ENCODE peak calls at places on chromosome 21, in four cellular contexts. W is K562, G is H1, K is HCT116. E is an unnamed sample. For H3K4me1 and H3K36me3, the result is how much of the 10 kb centered on the place peaks cover.

GRCh38 chr21:41894922-41895557 is 15.9 kb upstream of the PRDM15 start:
- DNase-seq in G (no peak), W (peak), K (no peak), E (no peak)

GRCh38 chr21:15227919-15228318 is 163.1 kb upstream of the NRIP1 start:
- DNase-seq in K (no peak), G (no peak), W (no peak), E (no peak)

GRCh38 chr21:29418813-29419212 is 120.1 kb downstream of the BACH1 start:
- DNase-seq in W (no peak), G (no peak), K (no peak), E (no peak)

GRCh38 chr21:26920055-26920454 is 46.8 kb downstream of the ADAMTS5 start:
- DNase-seq in G (no peak), K (no peak), W (no peak), E (no peak)

GRCh38 chr21:14889080-14889805 is 175.6 kb downstream of the NRIP1 start:
- DNase-seq in W (no peak), G (no peak), K (no peak), E (no peak)

GRCh38 chr21:37071561-37072238 is 1.2 kb downstream of the PIGP start:
- DNase-seq in G (no peak), K (no peak), W (peak), E (no peak)

GRCh38 chr21:25506887-25507286 is 100.4 kb downstream of the MRPL39 start:
- DNase-seq in G (no peak), K (no peak), W (no peak), E (no peak)

GRCh38 chr21:44874497-44875331 is 1.2 kb upstream of the PTTG1IP start:
- DNase-seq in G (no peak), W (no peak), K (no peak), E (no peak)

GRCh38 chr21:20260124-20260523 is 738.1 kb upstream of the NCAM2 start:
- DNase-seq in W (no peak), K (no peak), G (no peak), E (no peak)

GRCh38 chr21:26041441-26042180 is 129.0 kb downstream of the APP start:
- DNase-seq in G (no peak), K (no peak), W (no peak), E (no peak)

GRCh38 chr21:38816400-38816973 is 10.8 kb downstream of the ETS2 start:
- DNase-seq in G (no peak), K (no peak), W (no peak), E (no peak)
- H3K4me1 ChIP-seq in G (under half), K (under half), W (under half), E (under half)

GRCh38 chr21:46205766-46206162 is 21.5 kb upstream of the SPATC1L start:
- DNase-seq in K (no peak), W (no peak), G (no peak), E (no peak)

GRCh38 chr21:46207006-46207919 is 21.3 kb downstream of the LSS start:
- DNase-seq in W (no peak), K (no peak), G (no peak), E (no peak)

GRCh38 chr21:46208761-46209721 is 19.5 kb downstream of the LSS start:
- DNase-seq in W (no peak), K (no peak), G (no peak), E (no peak)

GRCh38 chr21:46206163-46207005 is 22.1 kb upstream of the SPATC1L start:
- DNase-seq in K (no peak), G (no peak), W (no peak), E (no peak)

DNA sequence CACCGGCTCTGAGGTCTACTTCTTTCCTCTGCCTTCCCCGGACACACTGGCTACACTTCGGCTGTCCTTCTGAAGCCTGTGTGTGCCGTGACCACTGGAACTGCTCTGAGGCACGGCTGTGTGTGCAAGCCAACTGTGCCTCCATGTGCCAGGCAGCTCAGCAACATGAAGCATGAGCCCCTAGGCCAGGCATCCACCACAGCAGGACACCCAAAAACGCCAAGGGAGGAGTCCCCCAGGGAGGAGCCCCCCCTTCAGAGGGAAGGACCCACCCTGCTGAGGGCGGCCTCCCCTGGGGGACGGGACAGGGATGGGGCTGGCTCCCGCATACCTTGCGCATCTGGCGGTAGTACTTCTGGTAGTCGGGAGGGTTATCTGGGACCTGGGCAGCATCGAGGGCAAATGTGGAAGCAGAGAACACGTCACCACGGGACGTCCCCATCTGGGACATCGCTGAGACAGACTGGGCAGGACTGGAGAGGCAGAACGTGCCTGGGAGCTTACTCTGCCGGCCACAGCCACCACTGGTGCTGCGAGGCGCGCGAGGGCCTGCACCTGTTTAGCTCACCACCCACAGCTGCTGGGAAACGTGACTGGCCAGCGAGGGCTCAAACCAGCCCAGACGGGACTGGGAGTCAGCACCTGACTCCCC is 20.5 kb downstream of the LSS start:
- DNase-seq in W (no peak), K (no peak), G (no peak), E (no peak)
- H3K36me3 ChIP-seq in W (half or more), K (under half), G (under half), E (half or more)

GRCh38 chr21:33401617-33401967 is 1.6 kb upstream of the IFNGR2 start:
- DNase-seq in K (no peak), W (no peak), G (no peak), E (no peak)

GRCh38 chr21:33396436-33396835 is 6.8 kb upstream of the IFNGR2 start:
- DNase-seq in W (no peak), K (no peak), G (no peak), E (no peak)

GRCh38 chr21:33396966-33397365 is 6.2 kb upstream of the IFNGR2 start:
- DNase-seq in K (no peak), G (no peak), W (no peak), E (no peak)

GRCh38 chr21:33402011-33402979 is 918 bp upstream of the IFNGR2 start:
- DNase-seq in K (no peak), W (no peak), G (no peak), E (no peak)

GRCh38 chr21:33399821-33400220 is 3.4 kb upstream of the IFNGR2 start:
- DNase-seq in W (no peak), G (no peak), K (no peak), E (no peak)
- TF ChIP-seq YY1 in W (no peak), G (no peak), K (no peak), E (no peak)

GRCh38 chr21:32425628-32426027 is 13.1 kb downstream of the EVA1C start:
- DNase-seq in G (no peak), K (no peak), W (no peak), E (no peak)
- H3K4me1 ChIP-seq in G (under half), K (under half), W (under half), E (under half)

GRCh38 chr21:32317726-32318125 is 19.1 kb downstream of the MRAP start:
- DNase-seq in G (no peak), W (no peak), K (no peak), E (no peak)

GRCh38 chr21:32312976-32313375 is 14.3 kb downstream of the MRAP start:
- DNase-seq in K (no peak), W (no peak), G (no peak), E (no peak)

GRCh38 chr21:32314806-32315205 is 16.2 kb downstream of the MRAP start:
- DNase-seq in G (no peak), W (no peak), K (no peak), E (no peak)

GRCh38 chr21:32316363-32317215 is 17.9 kb downstream of the MRAP start:
- DNase-seq in G (no peak), K (no peak), W (no peak), E (no peak)

DNA sequence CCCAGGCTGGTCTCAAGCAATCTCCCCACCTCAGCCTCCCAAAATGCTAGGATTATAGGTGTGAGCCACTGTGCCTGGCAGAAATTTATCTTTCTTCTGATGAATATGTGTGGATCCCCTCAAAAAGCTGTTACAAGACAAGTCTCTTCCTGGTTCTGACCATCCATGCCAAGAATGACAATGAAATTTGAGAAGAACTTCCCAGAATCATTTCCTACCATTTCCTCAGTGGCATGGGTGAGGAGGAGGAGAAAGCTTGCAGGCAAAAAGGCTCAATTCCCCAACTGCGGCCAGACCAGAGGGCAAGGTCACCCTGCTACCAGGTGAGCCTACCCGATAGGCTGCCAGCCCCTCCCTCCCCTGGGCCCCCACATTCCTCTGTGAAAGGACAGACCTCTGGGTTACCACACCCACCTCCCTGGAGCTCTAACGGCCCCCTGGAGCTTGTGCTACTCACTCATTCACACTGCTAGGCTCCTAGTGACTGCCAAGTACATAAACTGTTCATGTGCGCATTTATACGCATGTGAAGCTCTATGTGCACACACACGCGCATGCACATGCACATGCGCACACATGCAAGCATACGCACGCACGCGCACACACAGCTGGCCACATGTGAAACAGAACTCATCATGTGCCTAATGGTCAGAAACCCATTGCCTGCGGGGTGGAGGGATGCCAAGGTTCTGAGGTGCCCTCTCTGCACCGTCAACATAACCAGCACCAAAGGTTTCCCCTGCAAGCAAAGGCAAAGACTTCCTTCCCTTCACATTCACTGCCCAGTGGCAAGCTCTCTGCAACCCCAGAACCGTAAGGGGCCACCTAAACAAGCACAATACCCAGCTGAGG is 17.1 kb downstream of the MRAP start:
- DNase-seq in K (no peak), W (no peak), G (no peak), E (no peak)
- H3K36me3 ChIP-seq in K (half or more), W (half or more), G (under half), E (half or more)

GRCh38 chr21:34697826-34698225 is 29.0 kb downstream of the CLIC6 start:
- DNase-seq in K (no peak), G (no peak), W (no peak), E (no peak)

GRCh38 chr21:34695434-34695833 is 26.6 kb downstream of the CLIC6 start:
- DNase-seq in W (no peak), K (no peak), G (no peak), E (no peak)

GRCh38 chr21:34701726-34702125 is 32.9 kb downstream of the CLIC6 start:
- DNase-seq in W (no peak), K (no peak), G (no peak), E (no peak)

GRCh38 chr21:34700605-34701004 is 31.8 kb downstream of the CLIC6 start:
- DNase-seq in K (no peak), G (no peak), W (no peak), E (no peak)

DNA sequence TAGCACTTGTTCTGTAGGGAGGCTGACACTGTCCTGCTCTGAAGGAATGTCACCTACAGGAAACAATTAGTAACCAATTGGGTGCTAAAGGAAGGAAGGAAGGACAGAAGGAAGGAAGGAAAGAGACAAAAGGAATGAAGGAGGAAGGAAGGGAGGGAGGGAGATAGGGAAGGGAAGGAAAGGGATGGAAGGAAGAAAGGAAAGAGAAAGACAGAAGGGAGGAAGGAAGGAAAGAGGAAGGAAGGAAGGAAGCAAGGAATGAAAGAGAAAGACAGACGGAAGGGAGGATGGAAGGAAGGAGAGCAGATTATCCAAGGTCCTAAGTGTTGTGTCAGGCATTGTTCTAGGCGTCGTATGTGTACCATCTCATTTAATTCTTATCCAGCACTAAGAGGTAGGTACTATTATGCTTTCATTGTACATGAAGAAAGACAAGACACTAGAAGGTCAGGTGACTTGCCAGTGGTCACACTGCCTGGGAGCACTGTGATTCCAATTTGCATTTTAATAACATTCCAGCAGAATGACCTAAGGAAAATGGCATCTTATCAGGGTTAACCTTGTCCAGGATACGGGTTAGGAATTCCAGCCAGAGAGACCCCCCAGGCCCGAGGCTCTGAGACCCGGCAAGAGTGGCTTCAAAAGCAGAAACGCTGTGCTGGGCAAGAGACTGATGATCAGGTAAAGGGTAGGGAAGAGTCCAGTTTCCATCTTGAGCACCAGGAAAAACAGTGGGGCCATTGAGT is 29.6 kb downstream of the CLIC6 start:
- DNase-seq in K (no peak), G (no peak), W (no peak), E (peak)
- TF ChIP-seq YY1 in K (no peak), G (no peak), W (no peak), E (no peak)

GRCh38 chr21:31667639-31668038 is 8.1 kb downstream of the SOD1 start:
- DNase-seq in W (no peak), G (no peak), K (no peak), E (no peak)
- H3K4me1 ChIP-seq in W (under half), G (under half), K (under half), E (under half)

GRCh38 chr21:16873581-16873980 is 639.3 kb upstream of the CXADR start:
- DNase-seq in W (no peak), K (no peak), G (no peak), E (no peak)

GRCh38 chr21:16865612-16866011 is 647.2 kb upstream of the CXADR start:
- DNase-seq in G (no peak), K (no peak), W (no peak), E (no peak)

GRCh38 chr21:16870116-16870515 is 642.7 kb upstream of the CXADR start:
- DNase-seq in G (no peak), K (no peak), W (no peak), E (no peak)
- H3K36me3 ChIP-seq in G (under half), K (under half), W (under half), E (under half)

DNA sequence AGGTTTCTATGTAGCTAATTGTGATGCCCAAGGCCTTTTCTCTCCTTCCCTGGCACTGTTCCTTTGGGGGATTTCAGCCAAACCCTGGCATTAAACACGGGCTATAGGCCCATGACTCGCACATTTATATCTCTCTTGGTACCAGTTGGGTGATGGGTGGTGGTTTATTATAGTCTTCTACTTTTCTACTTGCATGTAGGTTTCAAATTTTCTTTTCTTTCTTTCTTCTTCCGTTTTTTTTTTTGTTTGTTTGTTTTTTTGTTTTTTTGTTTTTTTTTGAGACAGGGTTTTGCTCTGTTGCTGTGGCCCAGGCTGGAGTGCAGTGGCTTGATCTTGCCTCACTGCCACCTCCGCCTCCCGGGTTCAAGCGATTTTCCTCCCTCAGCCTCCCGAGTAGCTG is 1.1 kb downstream of the IL10RB start:
- DNase-seq in W (no peak), K (no peak), G (no peak), E (no peak)
- TF ChIP-seq YY1 in W (no peak), K (no peak), G (no peak), E (no peak)